ENCODE peak calls at places on chromosome 6, in seven cellular contexts. E is fibroblast of the aortic adventitia, R is posterior vena cava, S is NCI-H774, K is AG04450, Z is COR-L47, Q is T-helper 1 cell. L is an unnamed sample.

GRCh38 chr6:14784596-14785360 is 461.1 kb upstream of the JARID2 start:
- DNase-seq in Z (peak), S (peak), R (no peak), Q (no peak), E (no peak), K (no peak), L (no peak)

GRCh38 chr6:98576811-98577210 is 257.6 kb upstream of the POU3F2 start:
- DNase-seq in Q (no peak), S (no peak), E (no peak), K (no peak), Z (no peak), R (no peak), L (no peak)

GRCh38 chr6:97186416-97186999 is 96.5 kb downstream of the MMS22L start:
- DNase-seq in K (peak), S (peak), Q (peak), R (peak), E (peak), Z (peak), L (peak)

GRCh38 chr6:42113929-42114636 is 28.3 kb downstream of the C6orf132 start:
- DNase-seq in Z (no peak), E (no peak), R (no peak), S (no peak), K (no peak), Q (no peak), L (no peak)

GRCh38 chr6:131210469-131210868 is 75.2 kb downstream of the AKAP7 start:
- DNase-seq in R (no peak), Z (no peak), K (no peak), Q (no peak), S (no peak), E (peak), L (no peak)

GRCh38 chr6:121823437-121823851 is 388.0 kb downstream of the GJA1 start:
- DNase-seq in Q (no peak), Z (no peak), R (no peak), K (peak), S (no peak), E (peak), L (no peak)

GRCh38 chr6:87870606-87871005 is 168.6 kb upstream of the AKIRIN2 start:
- DNase-seq in R (no peak), Z (no peak), S (no peak), Q (no peak), K (no peak), E (peak), L (no peak)

GRCh38 chr6:39931607-39932006 is 2.7 kb downstream of the MOCS1 start:
- DNase-seq in Q (no peak), E (no peak), R (no peak), Z (no peak), S (no peak), K (no peak), L (no peak)

GRCh38 chr6:11497881-11498280 is 39.7 kb upstream of the TMEM170B start:
- DNase-seq in R (no peak), K (no peak), S (no peak), Q (no peak), Z (no peak), E (no peak), L (no peak)

GRCh38 chr6:81215092-81215432 is 537.4 kb downstream of the TENT5A start:
- DNase-seq in Z (no peak), K (no peak), E (no peak), Q (no peak), S (no peak), R (no peak), L (no peak)

GRCh38 chr6:154510144-154510905 is at the start of gene CNKSR3:
- DNase-seq in K (peak), Q (no peak), E (peak), S (peak), R (peak), Z (peak), L (peak)

GRCh38 chr6:99822741-99823512 is 171.1 kb downstream of the MCHR2 start:
- DNase-seq in Q (no peak), E (peak), S (peak), Z (peak), R (no peak), K (peak), L (no peak)

GRCh38 chr6:5379647-5380242 is 118.4 kb downstream of the FARS2 start:
- DNase-seq in Z (peak), K (no peak), S (peak), R (no peak), E (peak), Q (no peak), L (no peak)

GRCh38 chr6:49526598-49526997 is 23.9 kb upstream of the C6orf141 start:
- DNase-seq in Q (no peak), R (no peak), S (no peak), E (no peak), Z (no peak), K (no peak), L (no peak)

GRCh38 chr6:135936606-135937005 is 85.1 kb downstream of the PDE7B start:
- DNase-seq in E (peak), K (peak), S (no peak), Q (no peak), Z (no peak), R (no peak), L (no peak)

GRCh38 chr6:117615981-117616961 is 14.0 kb upstream of the GOPC start:
- DNase-seq in Q (peak), S (no peak), Z (no peak), E (peak), R (no peak), K (no peak), L (no peak)

GRCh38 chr6:106089981-106090380 is 3.8 kb downstream of the PRDM1 start:
- DNase-seq in K (no peak), E (peak), S (no peak), Q (no peak), Z (no peak), R (no peak), L (no peak)

GRCh38 chr6:33384581-33385020 is 7.0 kb upstream of the KIFC1 start:
- DNase-seq in Q (no peak), R (no peak), E (peak), K (peak), S (no peak), Z (no peak), L (no peak)

GRCh38 chr6:277746-278145 is 14.5 kb upstream of the DUSP22 start:
- DNase-seq in S (no peak), R (no peak), Q (no peak), Z (no peak), E (no peak), K (no peak), L (no peak)

GRCh38 chr6:154329350-154330170 is 27.0 kb downstream of the IPCEF1 start:
- DNase-seq in E (peak), S (no peak), Q (no peak), K (no peak), Z (no peak), R (no peak), L (no peak)

L was measured in occipital lobe.